ENCODE peak calls at places on chromosome 22, in six cellular contexts. H is upper lobe of left lung, A is Peyer's patch, L is AG10803, T is A549, O is tibial artery. E is an unnamed sample.

GRCh38 chr22:30600925-30601324 is 6.0 kb upstream of the TCN2 start:
- DNase-seq in H (no peak), A (no peak), L (no peak), T (no peak), O (no peak), E (no peak)

GRCh38 chr22:43832393-43833265 is 20.5 kb upstream of the EFCAB6 start:
- DNase-seq in H (no peak), A (no peak), L (no peak), T (no peak), O (no peak), E (no peak)

GRCh38 chr22:47206185-47206584 is 443.7 kb downstream of the TBC1D22A start:
- DNase-seq in H (no peak), A (no peak), L (no peak), T (no peak), O (no peak), E (no peak)

GRCh38 chr22:46563381-46564083 is 26.1 kb upstream of the CELSR1 start:
- DNase-seq in H (peak), A (peak), L (peak), T (peak), O (peak), E (no peak)

GRCh38 chr22:36796629-36797175 is 20.1 kb downstream of the PVALB start:
- DNase-seq in H (no peak), A (no peak), L (no peak), T (no peak), O (no peak), E (no peak)

GRCh38 chr22:47633111-47633510 is 870.7 kb downstream of the TBC1D22A start:
- DNase-seq in H (no peak), A (peak), L (no peak), T (no peak), O (no peak), E (no peak)

GRCh38 chr22:20497426-20497825 is 1.8 kb upstream of the KLHL22 start:
- DNase-seq in H (no peak), A (no peak), L (no peak), T (no peak), O (no peak), E (no peak)

GRCh38 chr22:46881373-46882118 is 119.1 kb downstream of the TBC1D22A start:
- DNase-seq in H (no peak), A (no peak), L (peak), T (no peak), O (no peak), E (no peak)

GRCh38 chr22:40176921-40177737 is 596 bp upstream of the TNRC6B start:
- DNase-seq in H (no peak), A (peak), L (peak), T (no peak), O (peak), E (no peak)

GRCh38 chr22:35944458-35944857 is 84.2 kb downstream of the RBFOX2 start:
- DNase-seq in H (peak), A (no peak), L (no peak), T (no peak), O (no peak), E (no peak)

GRCh38 chr22:45441158-45441557 is 27.7 kb downstream of the RIBC2 start:
- DNase-seq in H (no peak), A (peak), L (peak), T (peak), O (peak), E (peak)

GRCh38 chr22:17858033-17858432 is 83.8 kb upstream of the BID start:
- DNase-seq in H (no peak), A (no peak), L (no peak), T (no peak), O (no peak), E (no peak)
- H3K4me3 ChIP-seq in H (no peak), A (no peak), L (no peak), T (no peak), O (no peak), E (no peak)

GRCh38 chr22:38443675-38444521 is 11.1 kb downstream of the KCNJ4 start:
- DNase-seq in H (no peak), A (no peak), L (no peak), T (no peak), O (no peak), E (no peak)
- H3K4me3 ChIP-seq in H (no peak), A (no peak), L (no peak), T (no peak), O (no peak), E (no peak)

DNA sequence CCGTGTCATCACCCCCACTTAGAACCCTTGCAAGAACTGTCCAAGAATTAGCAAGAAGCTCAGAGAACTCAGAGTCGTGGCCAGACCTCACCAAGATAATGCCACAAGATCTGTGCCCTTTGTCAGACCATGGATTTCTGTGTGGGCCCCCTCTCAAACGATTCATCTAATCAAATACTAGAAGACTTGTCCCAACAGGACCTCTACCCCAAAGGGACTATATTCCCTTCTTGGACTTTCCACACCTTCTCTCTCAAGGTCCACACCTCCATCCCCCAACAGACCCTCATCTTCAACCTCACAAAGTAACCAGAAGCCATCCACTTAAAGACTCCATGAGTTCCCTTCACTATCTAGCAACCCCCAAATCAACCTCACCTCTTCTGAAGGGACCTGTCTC is 2.8 kb downstream of the POLR3H start:
- DNase-seq in H (no peak), A (no peak), L (no peak), T (no peak), O (no peak), E (no peak)
- H3K4me3 ChIP-seq in H (no peak), A (no peak), L (no peak), T (no peak), O (no peak), E (peak)

DNA sequence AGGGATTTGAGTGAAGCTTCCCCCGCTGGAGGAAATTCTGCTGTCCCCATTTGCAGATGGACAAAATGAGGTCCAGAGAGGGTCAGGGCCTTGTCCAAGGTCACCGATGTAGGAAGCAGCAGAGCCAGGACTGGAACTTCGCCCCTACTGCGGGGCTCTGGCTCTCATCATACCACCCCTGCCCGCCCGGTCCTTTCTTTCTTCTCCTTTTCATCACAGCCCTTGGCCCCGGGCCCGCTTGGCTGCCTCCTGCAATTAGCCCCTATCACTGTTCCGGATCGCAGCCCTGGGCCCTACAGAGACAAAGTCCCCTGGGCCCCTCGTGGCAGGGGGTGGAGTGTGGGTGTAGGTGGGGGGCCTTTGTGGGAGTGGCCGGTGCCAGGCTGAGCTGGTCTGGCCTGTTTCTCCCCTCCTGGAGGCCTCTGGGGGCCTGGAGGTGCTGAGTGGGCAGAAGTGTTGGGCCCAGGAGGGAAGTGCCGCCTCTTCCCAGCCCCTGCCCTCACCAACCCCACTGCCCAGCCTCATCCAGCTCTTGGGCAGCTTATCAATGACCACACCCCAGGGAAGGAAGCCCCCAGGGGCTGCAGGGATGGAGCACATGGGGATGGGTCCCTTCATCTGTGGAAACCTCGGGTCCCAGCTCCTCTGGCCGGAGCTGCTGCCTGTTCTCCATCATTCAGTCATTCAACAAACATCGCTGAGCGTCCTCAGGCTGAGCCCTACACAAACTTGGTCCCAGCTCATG is 3.4 kb downstream of the EMID1 start:
- DNase-seq in H (peak), A (no peak), L (no peak), T (no peak), O (peak), E (no peak)
- H3K4me3 ChIP-seq in H (no peak), A (no peak), L (no peak), T (no peak), O (no peak), E (no peak)